ENCODE peak calls at places on chromosomes 3 and 15, in five cellular contexts. D, X, I, R and Z are unnamed samples.

GRCh38 chr15:66927326-66928077 is 137.9 kb upstream of the SMAD3 start:
- DNase-seq in D (no peak), X (no peak), I (no peak), R (no peak), Z (no peak)

GRCh38 chr3:72336821-72337479 is 511.3 kb downstream of the SHQ1 start:
- DNase-seq in D (peak), X (peak), I (peak), R (no peak), Z (peak)

GRCh38 chr3:48130321-48130881 is 57.8 kb downstream of the CDC25A start:
- DNase-seq in D (peak), X (no peak), I (no peak), R (no peak), Z (peak)

GRCh38 chr15:37102315-37103021 is 2.1 kb upstream of the MEIS2 start:
- DNase-seq in D (no peak), X (no peak), I (no peak), R (peak), Z (no peak)

GRCh38 chr15:31222769-31223345 is 103.8 kb upstream of the KLF13 start:
- DNase-seq in D (no peak), X (peak), I (no peak), R (no peak), Z (no peak)

GRCh38 chr15:70165811-70166284 is 68.1 kb upstream of the TLE3 start:
- DNase-seq in D (no peak), X (no peak), I (no peak), R (no peak), Z (peak)

GRCh38 chr3:134608023-134608758 is 42.6 kb downstream of the KY start:
- DNase-seq in D (no peak), X (no peak), I (no peak), R (no peak), Z (peak)

GRCh38 chr15:94843060-94843459 is 611.7 kb downstream of the MCTP2 start:
- DNase-seq in D (no peak), X (no peak), I (no peak), R (no peak), Z (no peak)

GRCh38 chr15:83282859-83283812 is 1.3 kb downstream of the BNC1 start:
- DNase-seq in D (no peak), X (peak), I (no peak), R (no peak), Z (no peak)

GRCh38 chr15:39056357-39056756 is 491.7 kb upstream of the RASGRP1 start:
- DNase-seq in D (no peak), X (no peak), I (no peak), R (no peak), Z (no peak)

GRCh38 chr3:116423945-116424344 is 21.3 kb downstream of the LSAMP start:
- DNase-seq in D (no peak), X (no peak), I (no peak), R (no peak), Z (no peak)

GRCh38 chr15:79090487-79091203 is at the start of gene RASGRF1:
- DNase-seq in D (no peak), X (no peak), I (no peak), R (no peak), Z (no peak)

GRCh38 chr15:34721802-34722795 is 32.7 kb downstream of the GJD2 start:
- DNase-seq in D (peak), X (peak), I (no peak), R (no peak), Z (peak)

GRCh38 chr3:191775451-191776233 is 314.7 kb downstream of the PYDC2 start:
- DNase-seq in D (no peak), X (no peak), I (no peak), R (no peak), Z (no peak)

GRCh38 chr3:146561463-146561862 is 17.1 kb upstream of the PLSCR1 start:
- DNase-seq in D (no peak), X (no peak), I (no peak), R (no peak), Z (no peak)

GRCh38 chr15:91867581-91868026 is 14.1 kb downstream of the SLCO3A1 start:
- DNase-seq in D (no peak), X (peak), I (peak), R (peak), Z (peak)

GRCh38 chr3:42375121-42375520 is 35.3 kb downstream of the LYZL4 start:
- DNase-seq in D (no peak), X (no peak), I (no peak), R (no peak), Z (no peak)
- H3K4me3 ChIP-seq in D (no peak), X (no peak), I (no peak), R (no peak), Z (no peak)

GRCh38 chr15:99361541-99362185 is 110.4 kb downstream of the LRRC28 start:
- DNase-seq in D (no peak), X (no peak), I (peak), R (no peak), Z (no peak)
- TF ChIP-seq CTCF in D (no peak), X (peak), I (peak), R (peak), Z (no peak)

GRCh38 chr3:112848196-112848595 is 1.5 kb upstream of the CD200R1L start:
- DNase-seq in D (no peak), X (no peak), I (no peak), R (no peak), Z (no peak)
- H3K4me3 ChIP-seq in D (no peak), X (no peak), I (no peak), R (no peak), Z (no peak)

DNA sequence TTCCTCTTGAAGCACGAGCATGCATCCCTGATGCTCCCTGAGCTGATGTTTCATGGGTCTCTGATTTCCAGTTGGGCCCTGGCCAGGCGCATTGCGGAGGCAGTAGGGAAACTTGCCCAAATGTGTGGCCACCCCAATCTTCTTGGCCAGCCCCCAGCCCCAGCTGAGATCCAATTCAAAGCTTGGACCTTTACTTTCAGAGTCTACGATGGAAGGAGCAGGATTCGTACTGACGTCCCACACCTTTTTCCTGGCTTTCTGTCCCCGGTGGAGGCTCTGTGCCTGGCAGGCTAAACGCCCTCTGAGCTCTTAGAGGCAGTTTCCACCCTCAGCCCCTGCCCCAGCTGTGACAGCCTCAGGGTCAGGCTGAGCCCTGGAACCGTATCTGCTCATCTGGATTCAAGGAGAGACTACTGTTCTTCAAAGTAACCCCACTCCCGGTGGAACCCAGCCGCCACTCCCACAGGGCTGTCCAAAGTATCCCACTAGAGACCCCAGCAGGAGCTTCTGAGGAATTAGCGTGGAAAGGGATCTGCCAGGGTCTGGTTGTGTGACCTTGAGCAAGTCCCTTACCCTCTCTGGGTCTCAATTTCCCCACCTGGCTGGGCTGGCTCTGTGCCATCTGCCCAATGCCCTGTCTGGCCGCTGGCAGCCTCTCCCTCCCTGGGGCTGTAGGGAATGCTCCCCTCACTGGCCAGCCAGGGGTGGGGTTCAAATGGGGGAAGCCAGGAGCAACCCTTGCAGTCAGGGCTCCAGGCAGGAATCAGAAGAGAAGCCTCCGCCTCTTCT is 37.3 kb downstream of the CPN2 start:
- DNase-seq in D (peak), X (peak), I (no peak), R (no peak), Z (no peak)
- TF ChIP-seq CTCF in D (no peak), X (no peak), I (peak), R (no peak), Z (no peak)

DNA sequence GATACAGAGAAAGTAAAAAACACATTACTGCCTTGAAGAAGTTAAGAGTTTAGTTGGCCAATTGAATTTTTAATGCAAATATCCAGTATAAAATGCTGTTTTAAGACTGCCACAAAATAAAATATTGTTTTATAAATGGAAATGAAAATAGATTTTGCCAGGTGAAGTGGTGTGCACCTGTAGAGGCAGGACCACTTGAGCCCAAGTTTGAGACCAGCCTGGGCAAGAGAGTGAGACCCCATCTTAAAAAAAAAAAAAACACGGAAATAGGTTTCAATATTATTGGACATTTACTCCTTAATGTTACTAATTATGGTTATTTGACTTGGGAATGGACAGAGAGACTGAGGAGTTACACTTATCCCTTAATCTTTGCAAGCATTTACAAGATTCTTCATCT is 1.9 kb downstream of the PIGB start:
- DNase-seq in D (no peak), X (no peak), I (no peak), R (no peak), Z (no peak)
- H3K4me3 ChIP-seq in D (no peak), X (no peak), I (no peak), R (no peak), Z (no peak)

GRCh38 chr3:151307131-151307530 is 9.5 kb downstream of the GPR87 start:
- DNase-seq in D (no peak), X (no peak), I (no peak), R (no peak), Z (no peak)

GRCh38 chr3:151306168-151306810 is 10.3 kb downstream of the GPR87 start:
- DNase-seq in D (no peak), X (no peak), I (no peak), R (no peak), Z (no peak)

GRCh38 chr3:151307583-151307982 is 9.0 kb downstream of the GPR87 start:
- DNase-seq in D (no peak), X (no peak), I (no peak), R (no peak), Z (no peak)

GRCh38 chr3:151305778-151306157 is 10.9 kb downstream of the GPR87 start:
- DNase-seq in D (no peak), X (no peak), I (no peak), R (no peak), Z (no peak)

GRCh38 chr3:151305081-151305777 is 11.4 kb downstream of the GPR87 start:
- DNase-seq in D (peak), X (no peak), I (peak), R (no peak), Z (no peak)
- TF ChIP-seq CTCF in D (no peak), X (no peak), I (peak), R (no peak), Z (no peak)